ENCODE peak calls at places on chromosomes 5 and 9, in six cellular contexts. One of them, this sample, is unnamed.

GRCh38 chr9:10008101-10008799 is 604.6 kb downstream of the PTPRD start:
- DNase-seq in CD8-positive, alpha-beta T cell: no peak
- DNase-seq in fibroblast of lung: no peak
- DNase-seq in cardiac muscle cell: no peak
- DNase-seq in HCT116: no peak
- DNase-seq in GM23338: peak
- DNase-seq in this sample: no peak

GRCh38 chr9:4620046-4620765 is 41.9 kb upstream of the PLPP6 start:
- DNase-seq in CD8-positive, alpha-beta T cell: no peak
- DNase-seq in fibroblast of lung: no peak
- DNase-seq in cardiac muscle cell: no peak
- DNase-seq in HCT116: no peak
- DNase-seq in GM23338: peak
- DNase-seq in this sample: no peak

GRCh38 chr5:148972958-148973357 is 89.9 kb downstream of the SH3TC2 start:
- DNase-seq in CD8-positive, alpha-beta T cell: no peak
- DNase-seq in fibroblast of lung: peak
- DNase-seq in cardiac muscle cell: peak
- DNase-seq in HCT116: peak
- DNase-seq in GM23338: no peak
- DNase-seq in this sample: peak

GRCh38 chr9:129178983-129179382 is 922 bp upstream of the IER5L start:
- DNase-seq in CD8-positive, alpha-beta T cell: no peak
- DNase-seq in fibroblast of lung: no peak
- DNase-seq in cardiac muscle cell: no peak
- DNase-seq in HCT116: no peak
- DNase-seq in GM23338: peak
- DNase-seq in this sample: no peak

GRCh38 chr9:91714020-91714721 is 235.9 kb downstream of the ROR2 start:
- DNase-seq in CD8-positive, alpha-beta T cell: no peak
- DNase-seq in fibroblast of lung: peak
- DNase-seq in cardiac muscle cell: peak
- DNase-seq in HCT116: peak
- DNase-seq in GM23338: peak
- DNase-seq in this sample: peak

GRCh38 chr9:104276709-104277245 is 182.7 kb downstream of the SMC2 start:
- DNase-seq in CD8-positive, alpha-beta T cell: no peak
- DNase-seq in fibroblast of lung: no peak
- DNase-seq in cardiac muscle cell: peak
- DNase-seq in HCT116: no peak
- DNase-seq in GM23338: no peak
- DNase-seq in this sample: no peak

GRCh38 chr5:128535225-128535624 is 2.8 kb downstream of the FBN2 start:
- DNase-seq in CD8-positive, alpha-beta T cell: no peak
- DNase-seq in fibroblast of lung: no peak
- DNase-seq in cardiac muscle cell: no peak
- DNase-seq in HCT116: no peak
- DNase-seq in GM23338: no peak
- DNase-seq in this sample: no peak

GRCh38 chr9:114083693-114084092 is 5.6 kb upstream of the AMBP start:
- DNase-seq in CD8-positive, alpha-beta T cell: no peak
- DNase-seq in fibroblast of lung: no peak
- DNase-seq in cardiac muscle cell: no peak
- DNase-seq in HCT116: no peak
- DNase-seq in GM23338: no peak
- DNase-seq in this sample: no peak

GRCh38 chr9:129436751-129437625 is 183.9 kb downstream of the C9orf50 start:
- DNase-seq in CD8-positive, alpha-beta T cell: peak
- DNase-seq in fibroblast of lung: peak
- DNase-seq in cardiac muscle cell: peak
- DNase-seq in HCT116: no peak
- DNase-seq in GM23338: no peak
- DNase-seq in this sample: peak

GRCh38 chr5:177035982-177036381 is 13.5 kb downstream of the ZNF346 start:
- DNase-seq in CD8-positive, alpha-beta T cell: no peak
- DNase-seq in fibroblast of lung: no peak
- DNase-seq in cardiac muscle cell: peak
- DNase-seq in HCT116: no peak
- DNase-seq in GM23338: peak
- DNase-seq in this sample: no peak

GRCh38 chr9:115275753-115276152 is 157.8 kb upstream of the TNC start:
- DNase-seq in CD8-positive, alpha-beta T cell: no peak
- DNase-seq in fibroblast of lung: no peak
- DNase-seq in cardiac muscle cell: no peak
- DNase-seq in HCT116: no peak
- DNase-seq in GM23338: no peak
- DNase-seq in this sample: no peak

GRCh38 chr5:172793577-172794488 is 22.8 kb upstream of the DUSP1 start:
- DNase-seq in CD8-positive, alpha-beta T cell: no peak
- DNase-seq in fibroblast of lung: peak
- DNase-seq in cardiac muscle cell: no peak
- DNase-seq in HCT116: no peak
- DNase-seq in GM23338: no peak
- DNase-seq in this sample: no peak

GRCh38 chr9:28264368-28264767 is 691.1 kb upstream of the C9orf72 start:
- DNase-seq in CD8-positive, alpha-beta T cell: no peak
- DNase-seq in fibroblast of lung: peak
- DNase-seq in cardiac muscle cell: peak
- DNase-seq in HCT116: no peak
- DNase-seq in GM23338: no peak
- DNase-seq in this sample: peak

GRCh38 chr5:40227927-40228326 is 451.8 kb upstream of the PTGER4 start:
- DNase-seq in CD8-positive, alpha-beta T cell: no peak
- DNase-seq in fibroblast of lung: no peak
- DNase-seq in cardiac muscle cell: no peak
- DNase-seq in HCT116: no peak
- DNase-seq in GM23338: no peak
- DNase-seq in this sample: no peak

GRCh38 chr5:153704110-153704509 is 213.6 kb downstream of the GRIA1 start:
- DNase-seq in CD8-positive, alpha-beta T cell: no peak
- DNase-seq in fibroblast of lung: no peak
- DNase-seq in cardiac muscle cell: no peak
- DNase-seq in HCT116: no peak
- DNase-seq in GM23338: no peak
- DNase-seq in this sample: no peak

GRCh38 chr5:172806897-172807672 is 27.0 kb upstream of the ERGIC1 start:
- DNase-seq in CD8-positive, alpha-beta T cell: peak
- DNase-seq in fibroblast of lung: peak
- DNase-seq in cardiac muscle cell: peak
- DNase-seq in HCT116: peak
- DNase-seq in GM23338: peak
- DNase-seq in this sample: peak

GRCh38 chr9:95585824-95586223 is 69.1 kb upstream of the PTCH1 start:
- DNase-seq in CD8-positive, alpha-beta T cell: no peak
- DNase-seq in fibroblast of lung: no peak
- DNase-seq in cardiac muscle cell: no peak
- DNase-seq in HCT116: no peak
- DNase-seq in GM23338: no peak
- DNase-seq in this sample: no peak

GRCh38 chr9:98995059-98995665 is 51.5 kb downstream of the COL15A1 start:
- DNase-seq in CD8-positive, alpha-beta T cell: no peak
- DNase-seq in fibroblast of lung: peak
- DNase-seq in cardiac muscle cell: peak
- DNase-seq in HCT116: no peak
- DNase-seq in GM23338: no peak
- DNase-seq in this sample: no peak

GRCh38 chr9:5951686-5952211 is 61.1 kb downstream of the MLANA start:
- DNase-seq in CD8-positive, alpha-beta T cell: no peak
- DNase-seq in fibroblast of lung: peak
- DNase-seq in cardiac muscle cell: peak
- DNase-seq in HCT116: no peak
- DNase-seq in GM23338: no peak
- DNase-seq in this sample: no peak

GRCh38 chr5:134579284-134579771 is 53.3 kb downstream of the SAR1B start:
- DNase-seq in CD8-positive, alpha-beta T cell: no peak
- DNase-seq in fibroblast of lung: no peak
- DNase-seq in cardiac muscle cell: no peak
- DNase-seq in HCT116: no peak
- DNase-seq in GM23338: no peak
- DNase-seq in this sample: no peak
- H3K27ac ChIP-seq in CD8-positive, alpha-beta T cell: no peak
- H3K27ac ChIP-seq in fibroblast of lung: no peak
- H3K27ac ChIP-seq in cardiac muscle cell: no peak
- H3K27ac ChIP-seq in HCT116: no peak
- H3K27ac ChIP-seq in GM23338: no peak
- H3K27ac ChIP-seq in this sample: peak

GRCh38 chr5:170634236-170634990 is 130.6 kb downstream of the KCNIP1 start:
- DNase-seq in CD8-positive, alpha-beta T cell: no peak
- DNase-seq in fibroblast of lung: no peak
- DNase-seq in cardiac muscle cell: no peak
- DNase-seq in HCT116: no peak
- DNase-seq in GM23338: peak
- DNase-seq in this sample: no peak

GRCh38 chr5:170632266-170632984 is 128.6 kb downstream of the KCNIP1 start:
- DNase-seq in CD8-positive, alpha-beta T cell: no peak
- DNase-seq in fibroblast of lung: no peak
- DNase-seq in cardiac muscle cell: no peak
- DNase-seq in HCT116: no peak
- DNase-seq in GM23338: peak
- DNase-seq in this sample: no peak

GRCh38 chr5:170632985-170633234 is 129.1 kb downstream of the KCNIP1 start:
- DNase-seq in CD8-positive, alpha-beta T cell: peak
- DNase-seq in fibroblast of lung: no peak
- DNase-seq in cardiac muscle cell: no peak
- DNase-seq in HCT116: no peak
- DNase-seq in GM23338: peak
- DNase-seq in this sample: peak

GRCh38 chr5:170631471-170632195 is 127.8 kb downstream of the KCNIP1 start:
- DNase-seq in CD8-positive, alpha-beta T cell: no peak
- DNase-seq in fibroblast of lung: no peak
- DNase-seq in cardiac muscle cell: peak
- DNase-seq in HCT116: peak
- DNase-seq in GM23338: peak
- DNase-seq in this sample: no peak

GRCh38 chr5:170633235-170634041 is 129.6 kb downstream of the KCNIP1 start:
- DNase-seq in CD8-positive, alpha-beta T cell: no peak
- DNase-seq in fibroblast of lung: peak
- DNase-seq in cardiac muscle cell: peak
- DNase-seq in HCT116: peak
- DNase-seq in GM23338: peak
- DNase-seq in this sample: peak
- TF ChIP-seq CTCF in CD8-positive, alpha-beta T cell: peak
- TF ChIP-seq CTCF in fibroblast of lung: no peak
- TF ChIP-seq CTCF in cardiac muscle cell: no peak
- TF ChIP-seq CTCF in HCT116: no peak
- TF ChIP-seq CTCF in GM23338: no peak
- TF ChIP-seq CTCF in this sample: peak

GRCh38 chr9:34124103-34124502 is 2.4 kb downstream of the DCAF12 start:
- DNase-seq in CD8-positive, alpha-beta T cell: no peak
- DNase-seq in fibroblast of lung: no peak
- DNase-seq in cardiac muscle cell: peak
- DNase-seq in HCT116: no peak
- DNase-seq in GM23338: no peak
- DNase-seq in this sample: no peak
- H3K27ac ChIP-seq in CD8-positive, alpha-beta T cell: peak
- H3K27ac ChIP-seq in fibroblast of lung: no peak
- H3K27ac ChIP-seq in cardiac muscle cell: no peak
- H3K27ac ChIP-seq in HCT116: no peak
- H3K27ac ChIP-seq in GM23338: no peak
- H3K27ac ChIP-seq in this sample: no peak

GRCh38 chr9:69155341-69156030 is 18.6 kb upstream of the TJP2 start:
- DNase-seq in CD8-positive, alpha-beta T cell: no peak
- DNase-seq in fibroblast of lung: no peak
- DNase-seq in cardiac muscle cell: no peak
- DNase-seq in HCT116: no peak
- DNase-seq in GM23338: peak
- DNase-seq in this sample: peak

GRCh38 chr9:69153707-69154521 is 20.2 kb upstream of the TJP2 start:
- DNase-seq in CD8-positive, alpha-beta T cell: no peak
- DNase-seq in fibroblast of lung: no peak
- DNase-seq in cardiac muscle cell: no peak
- DNase-seq in HCT116: no peak
- DNase-seq in GM23338: no peak
- DNase-seq in this sample: no peak

GRCh38 chr9:69158471-69158870 is 15.6 kb upstream of the TJP2 start:
- DNase-seq in CD8-positive, alpha-beta T cell: no peak
- DNase-seq in fibroblast of lung: no peak
- DNase-seq in cardiac muscle cell: no peak
- DNase-seq in HCT116: no peak
- DNase-seq in GM23338: no peak
- DNase-seq in this sample: no peak

GRCh38 chr9:69157751-69158466 is 16.2 kb upstream of the TJP2 start:
- DNase-seq in CD8-positive, alpha-beta T cell: no peak
- DNase-seq in fibroblast of lung: no peak
- DNase-seq in cardiac muscle cell: no peak
- DNase-seq in HCT116: no peak
- DNase-seq in GM23338: no peak
- DNase-seq in this sample: peak
- TF ChIP-seq CTCF in CD8-positive, alpha-beta T cell: no peak
- TF ChIP-seq CTCF in fibroblast of lung: peak
- TF ChIP-seq CTCF in cardiac muscle cell: peak
- TF ChIP-seq CTCF in HCT116: no peak
- TF ChIP-seq CTCF in GM23338: peak
- TF ChIP-seq CTCF in this sample: peak

DNA sequence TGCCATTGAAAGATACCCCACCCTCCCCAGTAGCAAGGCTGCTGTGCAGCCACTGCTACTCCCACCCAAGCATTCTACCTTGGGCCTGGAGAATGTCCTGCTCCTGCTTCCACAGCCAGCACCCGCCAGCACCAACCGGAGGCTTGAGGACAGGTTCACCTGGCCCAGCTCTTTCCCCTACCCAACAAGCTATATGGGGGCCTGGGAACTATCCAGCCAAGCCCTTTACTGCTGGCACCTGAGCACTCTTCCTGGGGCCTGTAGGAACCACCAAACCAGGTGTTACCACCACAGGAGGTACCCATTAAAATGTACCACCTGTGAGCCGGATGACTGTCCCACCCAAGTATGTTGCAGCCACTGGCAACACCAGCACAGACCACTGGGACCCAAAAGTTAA is 86.1 kb upstream of the GHR start:
- DNase-seq in CD8-positive, alpha-beta T cell: no peak
- DNase-seq in fibroblast of lung: no peak
- DNase-seq in cardiac muscle cell: no peak
- DNase-seq in HCT116: no peak
- DNase-seq in GM23338: no peak
- DNase-seq in this sample: no peak
- H3K27ac ChIP-seq in CD8-positive, alpha-beta T cell: no peak
- H3K27ac ChIP-seq in fibroblast of lung: no peak
- H3K27ac ChIP-seq in cardiac muscle cell: no peak
- H3K27ac ChIP-seq in HCT116: no peak
- H3K27ac ChIP-seq in GM23338: no peak
- H3K27ac ChIP-seq in this sample: no peak